ENCODE peak calls at places on chromosomes 3 and 15, in seven cellular contexts. One of them, this sample, is unnamed.

GRCh38 chr3:164452707-164453106 is 625.6 kb downstream of the SI start:
- DNase-seq in NB4: no peak
- DNase-seq in ovary: no peak
- DNase-seq in cardiac fibroblast: peak
- DNase-seq in Caco-2: no peak
- DNase-seq in naive thymus-derived CD4-positive, alpha-beta T cell: no peak
- DNase-seq in AG09309: no peak
- DNase-seq in this sample: no peak

GRCh38 chr3:15538345-15538744 is 16.8 kb upstream of the COLQ start:
- DNase-seq in NB4: no peak
- DNase-seq in ovary: no peak
- DNase-seq in cardiac fibroblast: no peak
- DNase-seq in Caco-2: no peak
- DNase-seq in naive thymus-derived CD4-positive, alpha-beta T cell: no peak
- DNase-seq in AG09309: no peak
- DNase-seq in this sample: no peak

GRCh38 chr3:12750223-12750622 is 8.8 kb downstream of the TMEM40 start:
- DNase-seq in NB4: no peak
- DNase-seq in ovary: no peak
- DNase-seq in cardiac fibroblast: peak
- DNase-seq in Caco-2: no peak
- DNase-seq in naive thymus-derived CD4-positive, alpha-beta T cell: no peak
- DNase-seq in AG09309: peak
- DNase-seq in this sample: peak

GRCh38 chr15:77519540-77519939 is 98.9 kb downstream of the HMG20A start:
- DNase-seq in NB4: no peak
- DNase-seq in ovary: no peak
- DNase-seq in cardiac fibroblast: no peak
- DNase-seq in Caco-2: no peak
- DNase-seq in naive thymus-derived CD4-positive, alpha-beta T cell: no peak
- DNase-seq in AG09309: no peak
- DNase-seq in this sample: no peak

GRCh38 chr3:122745365-122746021 is 48.1 kb downstream of the HSPBAP1 start:
- DNase-seq in NB4: no peak
- DNase-seq in ovary: no peak
- DNase-seq in cardiac fibroblast: peak
- DNase-seq in Caco-2: no peak
- DNase-seq in naive thymus-derived CD4-positive, alpha-beta T cell: no peak
- DNase-seq in AG09309: peak
- DNase-seq in this sample: no peak

GRCh38 chr15:60369696-60370095 is 28.1 kb downstream of the ANXA2 start:
- DNase-seq in NB4: no peak
- DNase-seq in ovary: no peak
- DNase-seq in cardiac fibroblast: no peak
- DNase-seq in Caco-2: no peak
- DNase-seq in naive thymus-derived CD4-positive, alpha-beta T cell: no peak
- DNase-seq in AG09309: no peak
- DNase-seq in this sample: no peak

GRCh38 chr3:78689378-78689777 is 1078.4 kb downstream of the ROBO1 start:
- DNase-seq in NB4: no peak
- DNase-seq in ovary: no peak
- DNase-seq in cardiac fibroblast: no peak
- DNase-seq in Caco-2: no peak
- DNase-seq in naive thymus-derived CD4-positive, alpha-beta T cell: no peak
- DNase-seq in AG09309: no peak
- DNase-seq in this sample: no peak

GRCh38 chr3:130960139-130960779 is 66.4 kb downstream of the ASTE1 start:
- DNase-seq in NB4: no peak
- DNase-seq in ovary: no peak
- DNase-seq in cardiac fibroblast: peak
- DNase-seq in Caco-2: no peak
- DNase-seq in naive thymus-derived CD4-positive, alpha-beta T cell: no peak
- DNase-seq in AG09309: no peak
- DNase-seq in this sample: no peak

GRCh38 chr3:68751883-68752282 is 180.5 kb downstream of the TAFA4 start:
- DNase-seq in NB4: no peak
- DNase-seq in ovary: no peak
- DNase-seq in cardiac fibroblast: no peak
- DNase-seq in Caco-2: no peak
- DNase-seq in naive thymus-derived CD4-positive, alpha-beta T cell: no peak
- DNase-seq in AG09309: no peak
- DNase-seq in this sample: no peak

GRCh38 chr15:52010633-52011595 is 8.1 kb upstream of the MAPK6 start:
- DNase-seq in NB4: no peak
- DNase-seq in ovary: no peak
- DNase-seq in cardiac fibroblast: peak
- DNase-seq in Caco-2: no peak
- DNase-seq in naive thymus-derived CD4-positive, alpha-beta T cell: no peak
- DNase-seq in AG09309: peak
- DNase-seq in this sample: peak

GRCh38 chr15:100918034-100918689 is 995 bp upstream of the LRRK1 start:
- DNase-seq in NB4: peak
- DNase-seq in ovary: peak
- DNase-seq in cardiac fibroblast: peak
- DNase-seq in Caco-2: peak
- DNase-seq in naive thymus-derived CD4-positive, alpha-beta T cell: peak
- DNase-seq in AG09309: peak
- DNase-seq in this sample: peak

GRCh38 chr3:69305011-69305410 is 80.9 kb downstream of the FRMD4B start:
- DNase-seq in NB4: no peak
- DNase-seq in ovary: no peak
- DNase-seq in cardiac fibroblast: peak
- DNase-seq in Caco-2: no peak
- DNase-seq in naive thymus-derived CD4-positive, alpha-beta T cell: no peak
- DNase-seq in AG09309: no peak
- DNase-seq in this sample: no peak

GRCh38 chr3:128950223-128950938 is 43.5 kb downstream of the CFAP92 start:
- DNase-seq in NB4: peak
- DNase-seq in ovary: no peak
- DNase-seq in cardiac fibroblast: peak
- DNase-seq in Caco-2: peak
- DNase-seq in naive thymus-derived CD4-positive, alpha-beta T cell: peak
- DNase-seq in AG09309: peak
- DNase-seq in this sample: no peak

GRCh38 chr15:70892002-70892911 is at the start of the genes LRRC49 and THAP10:
- DNase-seq in NB4: peak
- DNase-seq in ovary: peak
- DNase-seq in cardiac fibroblast: peak
- DNase-seq in Caco-2: peak
- DNase-seq in naive thymus-derived CD4-positive, alpha-beta T cell: no peak
- DNase-seq in AG09309: peak
- DNase-seq in this sample: peak

GRCh38 chr15:51403946-51404695 is 62.7 kb downstream of the GLDN start:
- DNase-seq in NB4: no peak
- DNase-seq in ovary: no peak
- DNase-seq in cardiac fibroblast: no peak
- DNase-seq in Caco-2: no peak
- DNase-seq in naive thymus-derived CD4-positive, alpha-beta T cell: no peak
- DNase-seq in AG09309: no peak
- DNase-seq in this sample: no peak

GRCh38 chr3:53195602-53196574 is 34.9 kb downstream of the PRKCD start:
- DNase-seq in NB4: peak
- DNase-seq in ovary: peak
- DNase-seq in cardiac fibroblast: peak
- DNase-seq in Caco-2: no peak
- DNase-seq in naive thymus-derived CD4-positive, alpha-beta T cell: peak
- DNase-seq in AG09309: no peak
- DNase-seq in this sample: no peak

GRCh38 chr3:105458518-105459215 is 92.0 kb downstream of the ALCAM start:
- DNase-seq in NB4: no peak
- DNase-seq in ovary: no peak
- DNase-seq in cardiac fibroblast: peak
- DNase-seq in Caco-2: no peak
- DNase-seq in naive thymus-derived CD4-positive, alpha-beta T cell: no peak
- DNase-seq in AG09309: no peak
- DNase-seq in this sample: peak

GRCh38 chr15:48466825-48467224 is 135.6 kb downstream of the DUT start:
- DNase-seq in NB4: no peak
- DNase-seq in ovary: no peak
- DNase-seq in cardiac fibroblast: no peak
- DNase-seq in Caco-2: no peak
- DNase-seq in naive thymus-derived CD4-positive, alpha-beta T cell: no peak
- DNase-seq in AG09309: no peak
- DNase-seq in this sample: no peak

GRCh38 chr15:63191895-63192603 is 2.6 kb downstream of the RAB8B start:
- DNase-seq in NB4: peak
- DNase-seq in ovary: no peak
- DNase-seq in cardiac fibroblast: no peak
- DNase-seq in Caco-2: no peak
- DNase-seq in naive thymus-derived CD4-positive, alpha-beta T cell: peak
- DNase-seq in AG09309: no peak
- DNase-seq in this sample: no peak

GRCh38 chr15:63196846-63197245 is 7.4 kb downstream of the RAB8B start:
- DNase-seq in NB4: no peak
- DNase-seq in ovary: no peak
- DNase-seq in cardiac fibroblast: no peak
- DNase-seq in Caco-2: no peak
- DNase-seq in naive thymus-derived CD4-positive, alpha-beta T cell: no peak
- DNase-seq in AG09309: no peak
- DNase-seq in this sample: no peak

GRCh38 chr15:63195257-63196023 is 6.0 kb downstream of the RAB8B start:
- DNase-seq in NB4: peak
- DNase-seq in ovary: peak
- DNase-seq in cardiac fibroblast: no peak
- DNase-seq in Caco-2: no peak
- DNase-seq in naive thymus-derived CD4-positive, alpha-beta T cell: no peak
- DNase-seq in AG09309: no peak
- DNase-seq in this sample: no peak

GRCh38 chr15:63192604-63193206 is 3.3 kb downstream of the RAB8B start:
- DNase-seq in NB4: no peak
- DNase-seq in ovary: no peak
- DNase-seq in cardiac fibroblast: no peak
- DNase-seq in Caco-2: no peak
- DNase-seq in naive thymus-derived CD4-positive, alpha-beta T cell: no peak
- DNase-seq in AG09309: no peak
- DNase-seq in this sample: no peak

GRCh38 chr15:63194291-63194681 is 4.9 kb downstream of the RAB8B start:
- DNase-seq in NB4: no peak
- DNase-seq in ovary: no peak
- DNase-seq in cardiac fibroblast: no peak
- DNase-seq in Caco-2: no peak
- DNase-seq in naive thymus-derived CD4-positive, alpha-beta T cell: no peak
- DNase-seq in AG09309: no peak
- DNase-seq in this sample: no peak
- H3K4me3 ChIP-seq in NB4: no peak
- H3K4me3 ChIP-seq in ovary: no peak
- H3K4me3 ChIP-seq in cardiac fibroblast: no peak
- H3K4me3 ChIP-seq in Caco-2: no peak
- H3K4me3 ChIP-seq in naive thymus-derived CD4-positive, alpha-beta T cell: peak
- H3K4me3 ChIP-seq in AG09309: no peak
- H3K4me3 ChIP-seq in this sample: no peak

DNA sequence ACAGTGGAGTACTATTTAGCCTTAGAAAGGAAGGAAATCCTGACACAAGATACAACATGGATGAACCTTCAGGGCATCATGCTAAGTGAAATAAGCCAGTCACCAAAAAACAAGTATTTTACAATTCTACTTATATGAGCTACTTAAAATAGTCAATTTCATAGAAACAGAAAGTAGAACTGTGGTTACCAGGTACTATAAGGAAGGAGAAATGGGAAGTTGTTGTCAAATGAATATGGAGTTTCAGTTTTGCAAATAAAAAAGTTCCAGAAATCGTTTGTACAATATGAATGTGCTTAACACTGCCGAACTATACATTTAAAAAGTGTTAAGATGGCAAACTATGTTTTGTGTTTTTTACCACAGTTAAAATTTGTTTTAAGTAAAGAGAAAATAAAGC is 26.8 kb downstream of the TRANK1 start:
- DNase-seq in NB4: no peak
- DNase-seq in ovary: no peak
- DNase-seq in cardiac fibroblast: no peak
- DNase-seq in Caco-2: no peak
- DNase-seq in naive thymus-derived CD4-positive, alpha-beta T cell: no peak
- DNase-seq in AG09309: no peak
- DNase-seq in this sample: no peak
- H3K4me3 ChIP-seq in NB4: no peak
- H3K4me3 ChIP-seq in ovary: no peak
- H3K4me3 ChIP-seq in cardiac fibroblast: no peak
- H3K4me3 ChIP-seq in Caco-2: no peak
- H3K4me3 ChIP-seq in naive thymus-derived CD4-positive, alpha-beta T cell: no peak
- H3K4me3 ChIP-seq in AG09309: no peak
- H3K4me3 ChIP-seq in this sample: no peak

GRCh38 chr3:124730920-124731297 is 657 bp downstream of the UMPS start:
- DNase-seq in NB4: peak
- DNase-seq in ovary: peak
- DNase-seq in cardiac fibroblast: no peak
- DNase-seq in Caco-2: no peak
- DNase-seq in naive thymus-derived CD4-positive, alpha-beta T cell: no peak
- DNase-seq in AG09309: no peak
- DNase-seq in this sample: no peak

GRCh38 chr3:124730129-124730919 is at the start of gene UMPS:
- DNase-seq in NB4: peak
- DNase-seq in ovary: peak
- DNase-seq in cardiac fibroblast: peak
- DNase-seq in Caco-2: peak
- DNase-seq in naive thymus-derived CD4-positive, alpha-beta T cell: peak
- DNase-seq in AG09309: no peak
- DNase-seq in this sample: peak

DNA sequence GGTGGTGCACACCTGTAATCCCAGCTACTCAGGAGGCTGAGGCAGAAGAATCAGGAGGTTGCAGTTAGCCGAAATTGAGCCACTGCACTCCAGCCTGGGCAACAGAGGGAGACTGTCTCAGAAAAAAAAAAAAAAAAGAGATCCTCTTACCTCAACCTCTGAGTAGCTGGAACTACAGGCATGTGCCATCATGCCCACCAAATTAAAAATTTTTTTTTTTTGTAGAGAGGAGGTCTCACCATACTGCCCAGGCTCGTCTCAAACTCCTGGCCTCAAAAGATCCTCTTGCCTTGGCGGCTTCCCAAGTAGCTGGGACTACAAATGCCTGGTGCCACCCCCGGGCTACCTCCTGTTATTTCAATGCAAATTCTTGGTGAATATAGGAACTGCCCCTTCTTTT is 1.5 kb downstream of the UMPS start:
- DNase-seq in NB4: no peak
- DNase-seq in ovary: no peak
- DNase-seq in cardiac fibroblast: no peak
- DNase-seq in Caco-2: no peak
- DNase-seq in naive thymus-derived CD4-positive, alpha-beta T cell: no peak
- DNase-seq in AG09309: no peak
- DNase-seq in this sample: no peak
- H3K4me3 ChIP-seq in NB4: peak
- H3K4me3 ChIP-seq in ovary: no peak
- H3K4me3 ChIP-seq in cardiac fibroblast: no peak
- H3K4me3 ChIP-seq in Caco-2: no peak
- H3K4me3 ChIP-seq in naive thymus-derived CD4-positive, alpha-beta T cell: no peak
- H3K4me3 ChIP-seq in AG09309: no peak
- H3K4me3 ChIP-seq in this sample: no peak

DNA sequence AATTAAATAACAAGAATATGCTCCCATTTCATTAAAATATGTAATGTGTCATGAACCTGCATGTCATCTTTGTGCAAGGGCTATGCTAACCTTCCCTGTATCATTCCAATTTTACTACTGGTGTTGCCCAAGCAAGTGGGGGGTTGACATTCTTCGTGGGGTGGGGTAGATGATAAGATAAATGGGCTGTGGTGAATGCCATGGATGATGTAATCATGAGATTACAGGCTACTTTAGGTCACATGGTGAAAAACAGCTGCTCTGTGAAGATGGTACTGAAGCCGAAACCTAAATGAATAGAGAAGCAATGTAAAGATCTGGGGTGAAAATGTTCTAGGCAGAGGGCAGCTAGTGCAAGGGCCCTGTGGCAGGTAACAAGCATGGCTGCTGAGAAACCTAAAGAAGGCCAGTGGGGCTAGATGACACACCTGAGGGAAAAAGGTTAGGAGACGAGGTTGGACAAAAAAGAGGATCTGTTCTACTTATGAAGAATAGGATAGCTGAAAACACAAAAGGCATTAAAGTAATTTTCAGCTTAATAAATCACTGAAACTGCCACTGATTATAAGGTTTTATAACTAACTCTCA is 35.1 kb downstream of the MTMR10 start:
- DNase-seq in NB4: peak
- DNase-seq in ovary: no peak
- DNase-seq in cardiac fibroblast: no peak
- DNase-seq in Caco-2: peak
- DNase-seq in naive thymus-derived CD4-positive, alpha-beta T cell: no peak
- DNase-seq in AG09309: peak
- DNase-seq in this sample: no peak
- H3K4me3 ChIP-seq in NB4: no peak
- H3K4me3 ChIP-seq in ovary: no peak
- H3K4me3 ChIP-seq in cardiac fibroblast: no peak
- H3K4me3 ChIP-seq in Caco-2: no peak
- H3K4me3 ChIP-seq in naive thymus-derived CD4-positive, alpha-beta T cell: no peak
- H3K4me3 ChIP-seq in AG09309: no peak
- H3K4me3 ChIP-seq in this sample: no peak